ENCODE peak calls at places on chromosome X, in four cellular contexts. V, Y, R and A are unnamed samples. For H3K27me3 and H3K9me3, the result is how much of the 10 kb centered on the place peaks cover.

GRCh38 chrX:42151808-42152207 is 228.5 kb upstream of the CASK start:
- DNase-seq in R (peak), V (no peak), Y (no peak), A (no peak)

GRCh38 chrX:97238632-97239031 is 354.9 kb downstream of the RPA4 start:
- DNase-seq in Y (no peak), V (peak), R (peak), A (no peak)

GRCh38 chrX:120244735-120245498 is 5.7 kb upstream of the ZBTB33 start:
- DNase-seq in R (peak), V (peak), Y (peak), A (peak)

GRCh38 chrX:119694601-119695534 is 1.9 kb upstream of the SEPTIN6 start:
- DNase-seq in V (no peak), R (no peak), Y (no peak), A (no peak)

GRCh38 chrX:47900833-47901232 is 64.1 kb downstream of the ZNF81 start:
- DNase-seq in Y (no peak), V (no peak), R (no peak), A (no peak)

GRCh38 chrX:13533726-13534125 is 35.7 kb upstream of the EGFL6 start:
- DNase-seq in V (no peak), Y (no peak), R (peak), A (no peak)

GRCh38 chrX:67596839-67597790 is 53.3 kb downstream of the AR start:
- DNase-seq in R (no peak), V (no peak), Y (no peak), A (no peak)

GRCh38 chrX:16239211-16239610 is 71.9 kb downstream of the MAGEB17 start:
- DNase-seq in R (peak), V (peak), Y (no peak), A (no peak)

GRCh38 chrX:39745782-39746181 is 352.0 kb downstream of the BCOR start:
- DNase-seq in R (no peak), V (no peak), Y (no peak), A (no peak)

GRCh38 chrX:10010686-10011085 is 43.5 kb downstream of the CLDN34 start:
- DNase-seq in R (peak), V (no peak), Y (no peak), A (no peak)

GRCh38 chrX:23822397-23822796 is 39.4 kb downstream of the SAT1 start:
- DNase-seq in Y (no peak), V (no peak), R (peak), A (no peak)

GRCh38 chrX:109943092-109943739 is 59.7 kb upstream of the TMEM164 start:
- DNase-seq in R (no peak), Y (no peak), V (no peak), A (no peak)

GRCh38 chrX:118666521-118666920 is 60.9 kb upstream of the IL13RA1 start:
- DNase-seq in R (peak), V (no peak), Y (no peak), A (no peak)

GRCh38 chrX:93242897-93243296 is 430.5 kb downstream of the NAP1L3 start:
- DNase-seq in R (no peak), V (no peak), Y (no peak), A (no peak)

GRCh38 chrX:103792916-103793540 is 16.4 kb downstream of the PLP1 start:
- DNase-seq in V (no peak), Y (no peak), R (peak), A (no peak)

GRCh38 chrX:108160309-108160708 is 68.7 kb downstream of the ATG4A start:
- DNase-seq in R (no peak), Y (no peak), V (no peak), A (no peak)

GRCh38 chrX:68292471-68292870 is 140.8 kb downstream of the OPHN1 start:
- DNase-seq in V (no peak), Y (no peak), R (peak), A (no peak)

GRCh38 chrX:9315086-9315485 is 149.8 kb upstream of the TBL1X start:
- DNase-seq in Y (no peak), V (no peak), R (no peak), A (no peak)

GRCh38 chrX:41406211-41406610 is 40.9 kb upstream of the NYX start:
- DNase-seq in V (no peak), Y (no peak), R (peak), A (no peak)

GRCh38 chrX:67779099-67779498 is 235.3 kb downstream of the AR start:
- DNase-seq in V (no peak), R (no peak), Y (no peak), A (no peak)

GRCh38 chrX:154017766-154018517 is 1.8 kb downstream of the IRAK1 start:
- DNase-seq in R (no peak), Y (no peak), V (no peak), A (no peak)
- H3K4me3 ChIP-seq in R (peak), Y (no peak), V (peak), A (peak)

DNA sequence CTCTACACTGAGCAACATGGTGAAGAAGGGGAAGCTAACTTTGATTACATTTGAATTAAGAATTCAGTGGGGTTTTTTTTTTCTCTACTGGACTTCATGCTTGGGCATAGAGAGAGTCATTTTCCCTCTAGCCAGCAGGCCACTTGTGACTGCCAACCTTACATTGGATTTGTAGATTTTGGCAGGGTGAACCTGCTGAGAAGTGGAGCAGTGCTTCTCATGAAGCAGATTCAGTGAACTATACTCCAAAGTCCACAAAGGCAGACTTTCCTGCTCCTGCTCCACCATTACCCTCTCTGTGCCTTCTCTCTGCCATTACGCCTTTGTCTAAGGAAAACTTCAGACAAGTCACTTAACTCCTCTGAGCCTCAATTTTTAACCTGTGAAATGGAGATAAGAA is 69.9 kb downstream of the PAK3 start:
- DNase-seq in V (no peak), Y (no peak), R (no peak), A (no peak)
- H3K27me3 ChIP-seq in V (under half), Y (under half), R (under half), A (under half)

DNA sequence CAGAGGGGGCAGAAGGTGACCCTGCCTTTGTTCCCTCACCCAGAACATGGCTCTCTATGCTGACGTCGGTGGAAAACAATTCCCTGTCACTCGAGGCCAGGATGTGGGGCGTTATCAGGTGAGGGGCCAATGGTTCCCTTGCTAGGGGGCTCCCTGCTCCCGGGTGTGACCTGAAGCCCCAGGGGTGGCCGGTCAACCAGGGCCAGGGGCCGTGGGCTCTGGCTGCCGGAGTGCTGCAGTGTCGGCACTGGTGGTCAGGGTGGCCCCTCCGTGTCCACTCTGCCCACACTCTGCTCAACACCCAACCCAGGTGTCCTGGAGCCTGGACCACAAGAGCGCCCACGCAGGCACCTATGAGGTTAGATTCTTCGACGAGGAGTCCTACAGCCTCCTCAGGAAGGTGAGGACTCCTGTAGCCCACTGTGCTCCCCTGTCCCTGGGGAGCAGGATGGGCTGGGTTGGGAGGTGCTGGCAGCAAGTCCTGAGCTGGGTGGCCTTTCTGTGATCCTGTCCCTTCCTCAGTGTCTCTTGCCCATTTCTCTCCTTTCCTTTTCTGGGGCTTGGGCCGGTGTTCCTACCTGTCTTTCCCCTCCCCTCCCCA is 3.0 kb downstream of the SSR4 start:
- DNase-seq in V (no peak), Y (no peak), R (no peak), A (no peak)
- H3K9me3 ChIP-seq in V (under half), Y (under half), R (under half), A (under half)

GRCh38 chrX:73214366-73215094 is at the start of gene NAP1L2:
- DNase-seq in R (peak), Y (peak), V (no peak), A (peak)
- H3K4me3 ChIP-seq in R (peak), Y (peak), V (no peak), A (peak)

GRCh38 chrX:1169198-1169597 is 43.3 kb downstream of the CRLF2 start:
- DNase-seq in Y (no peak), R (no peak), V (no peak), A (no peak)

GRCh38 chrX:1170243-1170642 is 42.2 kb downstream of the CRLF2 start:
- DNase-seq in R (no peak), Y (no peak), V (no peak), A (no peak)

GRCh38 chrX:1165535-1166196 is 46.8 kb downstream of the CRLF2 start:
- DNase-seq in Y (no peak), R (no peak), V (no peak), A (peak)

GRCh38 chrX:1167918-1168481 is 44.4 kb downstream of the CRLF2 start:
- DNase-seq in V (no peak), Y (no peak), R (no peak), A (no peak)

GRCh38 chrX:1167466-1167865 is 45.0 kb downstream of the CRLF2 start:
- DNase-seq in Y (no peak), V (no peak), R (no peak), A (no peak)
- H3K27me3 ChIP-seq in Y (under half), V (under half), R (under half), A (under half)

DNA sequence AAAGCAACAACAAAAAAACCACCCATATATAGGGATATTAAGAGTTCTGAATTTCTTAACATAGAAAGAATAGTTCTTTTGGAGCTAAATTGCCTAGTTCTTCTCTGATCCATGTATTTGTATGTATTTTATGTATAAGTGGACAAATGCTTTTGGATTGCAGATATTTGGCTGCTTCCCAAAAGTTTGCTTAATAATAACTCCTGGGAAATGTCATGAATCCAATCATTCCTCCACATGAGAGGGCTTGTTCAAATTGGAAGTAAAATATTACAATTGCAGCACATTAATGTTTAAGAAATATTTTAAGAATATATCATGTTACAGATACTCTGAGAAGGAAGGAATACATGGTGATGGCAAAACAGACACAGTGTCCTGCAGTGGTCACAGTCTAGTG is 71.5 kb upstream of the PAGE3 start:
- DNase-seq in V (no peak), Y (no peak), R (no peak), A (no peak)
- H3K9me3 ChIP-seq in V (under half), Y (under half), R (under half), A (under half)

DNA sequence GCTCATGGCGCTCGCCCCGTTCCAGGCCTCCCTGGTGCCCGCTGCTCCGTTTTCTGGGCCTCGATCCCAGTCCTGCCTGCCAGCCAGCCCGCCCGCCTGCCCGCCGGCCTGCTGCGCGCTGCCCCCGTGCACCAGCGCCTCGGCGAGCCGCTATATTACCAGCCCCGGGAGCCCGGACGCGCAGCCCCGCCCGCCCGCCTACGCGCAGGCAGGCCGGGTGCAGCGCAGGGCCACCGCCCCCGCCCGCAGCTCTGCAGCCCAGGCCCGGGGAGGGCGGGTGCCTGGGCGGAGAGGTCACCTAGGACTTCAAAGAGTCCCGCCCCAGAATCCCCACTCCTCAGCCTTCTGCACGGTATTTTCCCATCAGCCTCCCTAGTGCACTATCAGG is at the start of gene MAOB:
- DNase-seq in R (no peak), Y (peak), V (no peak), A (no peak)
- H3K4me3 ChIP-seq in R (no peak), Y (peak), V (peak), A (peak)

DNA sequence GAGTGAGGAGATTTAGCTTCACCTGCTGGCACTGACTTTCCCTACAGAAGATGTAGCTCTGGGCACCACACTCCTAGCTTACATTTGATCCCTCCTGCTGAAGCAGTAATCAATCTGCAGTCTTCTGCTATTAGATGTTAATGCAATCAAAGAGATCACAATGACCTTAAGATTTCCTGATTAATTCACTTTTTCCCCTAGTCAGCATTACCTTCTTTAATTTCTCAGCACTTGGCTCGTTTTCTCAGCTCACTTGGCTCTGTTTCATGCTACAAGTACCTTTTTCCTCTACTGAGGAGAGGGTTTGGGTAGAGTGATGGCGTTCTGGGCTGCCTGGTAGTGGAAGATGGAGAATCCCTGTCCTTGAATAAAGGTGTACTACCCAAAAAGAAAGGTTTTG is 113.0 kb upstream of the PAK3 start:
- DNase-seq in Y (no peak), R (no peak), V (no peak), A (no peak)
- H3K27me3 ChIP-seq in Y (under half), R (under half), V (under half), A (under half)

GRCh38 chrX:131650637-131651410 is 107.0 kb downstream of the OR13H1 start:
- DNase-seq in Y (no peak), V (no peak), R (peak), A (no peak)
- H3K9me3 ChIP-seq in Y (under half), V (under half), R (under half), A (under half)